ENCODE peak calls at places on chromosomes 12 and 14, in six cellular contexts. G, P, H, D, A and K are unnamed samples.
A peak's percentile ranks its signal among the peaks of the same experiment; 100 is the strongest.

GRCh38 chr12:10115311-10115710 is 14.7 kb downstream of the CLEC7A start:
- DNase-seq in G (no peak), P (no peak), H (no peak), D (no peak), A (no peak), K (no peak)

GRCh38 chr12:43292699-43293098 is 259.3 kb downstream of the ADAMTS20 start:
- DNase-seq in G (no peak), P (no peak), H (no peak), D (no peak), A (peak; percentile 85), K (no peak)

GRCh38 chr12:89951050-89951693 is 242.5 kb upstream of the ATP2B1 start:
- DNase-seq in G (no peak), P (no peak), H (no peak), D (no peak), A (peak; percentile 56), K (no peak)

GRCh38 chr12:96985515-96986362 is 78.7 kb downstream of the NEDD1 start:
- DNase-seq in G (no peak), P (no peak), H (no peak), D (no peak), A (no peak), K (no peak)

GRCh38 chr12:116336542-116337065 is 59.1 kb upstream of the MED13L start:
- DNase-seq in G (no peak), P (no peak), H (no peak), D (no peak), A (peak; percentile 51), K (no peak)

GRCh38 chr14:54579606-54580005 is 12.7 kb downstream of the SAMD4A start:
- DNase-seq in G (no peak), P (no peak), H (no peak), D (no peak), A (peak; percentile 75), K (no peak)

GRCh38 chr12:27048822-27049752 is 26.7 kb downstream of the MED21 start:
- DNase-seq in G (no peak), P (no peak), H (no peak), D (no peak), A (peak; percentile 69), K (no peak)

GRCh38 chr12:95336387-95337067 is 118.9 kb downstream of the VEZT start:
- DNase-seq in G (peak; percentile 79), P (peak; percentile 49), H (peak; percentile 66), D (peak; percentile 83), A (peak; percentile 81), K (no peak)

GRCh38 chr14:71554959-71555612 is 377.1 kb upstream of the RGS6 start:
- DNase-seq in G (no peak), P (no peak), H (no peak), D (no peak), A (no peak), K (no peak)

GRCh38 chr14:74038015-74038859 is 19.1 kb downstream of the BBOF1 start:
- DNase-seq in G (no peak), P (no peak), H (no peak), D (no peak), A (peak; percentile 46), K (no peak)

GRCh38 chr12:121391619-121392324 is 8.1 kb upstream of the RNF34 start:
- DNase-seq in G (no peak), P (no peak), H (no peak), D (peak; percentile 37), A (peak; percentile 6), K (no peak)

GRCh38 chr14:93047661-93048060 is 68.1 kb downstream of the ITPK1 start:
- DNase-seq in G (no peak), P (peak; percentile 5), H (no peak), D (no peak), A (no peak), K (no peak)

GRCh38 chr14:53380508-53381225 is 227.5 kb upstream of the DDHD1 start:
- DNase-seq in G (no peak), P (no peak), H (no peak), D (no peak), A (no peak), K (no peak)

GRCh38 chr12:122350444-122350843 is 72.0 kb downstream of the CLIP1 start:
- DNase-seq in G (no peak), P (peak; percentile 65), H (no peak), D (no peak), A (peak; percentile 80), K (no peak)

GRCh38 chr14:99081156-99081765 is 190.7 kb downstream of the BCL11B start:
- DNase-seq in G (no peak), P (no peak), H (no peak), D (no peak), A (no peak), K (no peak)

GRCh38 chr12:119589087-119589486 is 4.5 kb upstream of the TMEM233 start:
- DNase-seq in G (no peak), P (no peak), H (no peak), D (no peak), A (peak; percentile 46), K (no peak)

GRCh38 chr14:73173092-73173735 is 36.9 kb downstream of the PSEN1 start:
- DNase-seq in G (no peak), P (no peak), H (peak; percentile 24), D (no peak), A (peak; percentile 44), K (no peak)

GRCh38 chr12:111842556-111843396 is 748 bp downstream of the MAPKAPK5 start:
- DNase-seq in G (no peak), P (no peak), H (no peak), D (no peak), A (peak; percentile 13), K (no peak)

GRCh38 chr12:109289004-109289403 is 20.1 kb downstream of the FOXN4 start:
- DNase-seq in G (no peak), P (no peak), H (no peak), D (no peak), A (no peak), K (no peak)

GRCh38 chr12:12749433-12749832 is 32.3 kb downstream of the CDKN1B start:
- DNase-seq in G (no peak), P (no peak), H (no peak), D (no peak), A (peak; percentile 48), K (no peak)

GRCh38 chr12:52063081-52063985 is 6.4 kb upstream of the ATG101 start:
- DNase-seq in G (no peak), P (peak; percentile 68), H (no peak), D (no peak), A (no peak), K (no peak)

GRCh38 chr12:120093592-120094355 is 22.8 kb downstream of the RAB35 start:
- DNase-seq in G (no peak), P (no peak), H (no peak), D (no peak), A (no peak), K (no peak)

GRCh38 chr12:116015525-116015924 is 262.0 kb downstream of the MED13L start:
- DNase-seq in G (no peak), P (no peak), H (no peak), D (no peak), A (peak; percentile 57), K (no peak)

GRCh38 chr12:85823436-85824179 is 12.6 kb downstream of the RASSF9 start:
- DNase-seq in G (no peak), P (no peak), H (peak; percentile 49), D (no peak), A (peak; percentile 92), K (no peak)

GRCh38 chr14:95389471-95390011 is 69.8 kb upstream of the CLMN start:
- DNase-seq in G (no peak), P (peak; percentile 88), H (no peak), D (peak; percentile 57), A (no peak), K (no peak)

GRCh38 chr14:43308411-43308810 is 1198.7 kb downstream of the FSCB start:
- DNase-seq in G (no peak), P (no peak), H (no peak), D (no peak), A (no peak), K (no peak)

GRCh38 chr12:91219511-91219910 is 36.9 kb upstream of the DCN start:
- DNase-seq in G (no peak), P (no peak), H (peak; percentile 69), D (no peak), A (peak; percentile 19), K (no peak)

GRCh38 chr12:91225316-91225715 is 42.7 kb upstream of the DCN start:
- DNase-seq in G (no peak), P (no peak), H (no peak), D (no peak), A (peak; percentile 33), K (no peak)

GRCh38 chr12:91219919-91220318 is 37.3 kb upstream of the DCN start:
- DNase-seq in G (no peak), P (no peak), H (no peak), D (no peak), A (no peak), K (no peak)

GRCh38 chr12:91224411-91224810 is 41.8 kb upstream of the DCN start:
- DNase-seq in G (no peak), P (no peak), H (no peak), D (no peak), A (no peak), K (no peak)

DNA sequence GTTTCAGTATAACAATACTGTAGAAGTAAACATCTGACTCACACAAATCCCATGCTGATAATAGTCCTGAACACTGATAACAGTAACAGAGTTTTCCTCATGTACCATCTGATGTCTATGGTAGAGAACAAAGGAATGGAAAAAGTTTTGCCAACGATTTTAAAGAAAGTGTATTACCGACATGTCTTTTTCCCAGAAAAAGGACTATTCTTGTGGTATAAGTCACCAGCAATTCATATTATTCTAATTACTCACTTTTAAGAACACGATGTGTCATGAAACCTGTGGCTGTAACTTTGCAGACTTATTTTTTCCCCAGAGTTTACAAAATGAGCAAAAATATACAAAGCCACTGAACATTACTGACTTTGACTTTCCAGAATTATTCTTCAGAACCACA is 40.1 kb upstream of the DCN start:
- DNase-seq in G (no peak), P (no peak), H (no peak), D (no peak), A (peak; percentile 82), K (no peak)
- H3K4me3 ChIP-seq in G (no peak overlapping the region), P (no peak overlapping the region), H (no peak overlapping the region), D (no peak overlapping the region), A (peak overlapping the region; percentile 8), K (no peak overlapping the region)

GRCh38 chr14:91405724-91406435 is 11.7 kb downstream of the CCDC88C start:
- DNase-seq in G (no peak), P (no peak), H (no peak), D (no peak), A (no peak), K (no peak)
- H3K4me3 ChIP-seq in G (no peak overlapping the region), P (peak overlapping the region; percentile 17), H (no peak overlapping the region), D (no peak overlapping the region), A (no peak overlapping the region), K (no peak overlapping the region)

DNA sequence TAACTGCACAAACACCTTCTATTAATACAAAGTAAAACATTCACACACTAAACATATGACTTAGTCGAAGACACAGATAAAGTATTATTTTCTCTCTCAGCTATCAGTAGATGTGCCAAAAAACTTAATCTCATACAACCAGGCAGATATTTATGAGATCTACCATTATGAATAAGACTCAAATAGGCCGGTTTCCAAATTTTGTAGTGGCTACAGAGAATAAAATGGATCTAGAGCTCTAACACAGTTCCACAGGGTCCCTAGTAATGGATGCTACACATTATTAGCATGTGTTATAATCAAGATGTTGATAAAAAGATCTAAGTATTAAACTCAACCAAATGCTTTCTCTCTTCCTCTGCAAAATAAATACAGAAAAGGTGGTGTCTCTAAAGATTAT is 10.4 kb downstream of the SAV1 start:
- DNase-seq in G (no peak), P (no peak), H (no peak), D (no peak), A (no peak), K (no peak)
- H3K4me3 ChIP-seq in G (no peak overlapping the region), P (peak overlapping the region; percentile 47), H (no peak overlapping the region), D (no peak overlapping the region), A (peak overlapping the region; percentile 11), K (no peak overlapping the region)

GRCh38 chr12:57158665-57159064 is 11.2 kb upstream of the LRP1-AS start:
- DNase-seq in G (no peak), P (no peak), H (no peak), D (no peak), A (no peak), K (no peak)
- H3K4me3 ChIP-seq in G (no peak overlapping the region), P (no peak overlapping the region), H (no peak overlapping the region), D (no peak overlapping the region), A (no peak overlapping the region), K (no peak overlapping the region)